ENCODE peak calls at places on chromosomes 13 and 19, in four cellular contexts. D is H9, M is HS-27A, Z is iPS-NIHi11. L is an unnamed sample.

GRCh38 chr13:102128216-102128800 is 273.5 kb downstream of the FGF14 start:
- DNase-seq in D (no peak), Z (no peak), M (no peak), L (no peak)

GRCh38 chr19:54684537-54684936 is 21.8 kb downstream of the LILRB4 start:
- DNase-seq in Z (peak), M (peak), D (no peak), L (no peak)

GRCh38 chr19:42473686-42474085 is 30.9 kb upstream of the CXCL17 start:
- DNase-seq in Z (peak), M (no peak), D (peak), L (peak)

GRCh38 chr13:74929436-74929835 is 552.5 kb downstream of the TBC1D4 start:
- DNase-seq in M (no peak), D (no peak), Z (no peak), L (no peak)

GRCh38 chr19:41886761-41887710 is 4.1 kb downstream of the ARHGEF1 start:
- DNase-seq in Z (no peak), D (no peak), M (no peak), L (no peak)

GRCh38 chr19:49106648-49107135 is 7.5 kb upstream of the LIN7B start:
- DNase-seq in D (peak), M (no peak), Z (peak), L (peak)

GRCh38 chr19:18418725-18419194 is 438 bp upstream of the SSBP4 start:
- DNase-seq in D (no peak), M (no peak), Z (no peak), L (no peak)

GRCh38 chr19:40208602-40209001 is 9.6 kb downstream of the TTC9B start:
- DNase-seq in M (no peak), Z (no peak), D (no peak), L (no peak)

GRCh38 chr19:18399008-18399407 is 1.6 kb upstream of the LRRC25 start:
- DNase-seq in D (no peak), M (no peak), Z (no peak), L (no peak)

GRCh38 chr13:98976338-98976737 is 1.5 kb downstream of the DOCK9 start:
- DNase-seq in Z (no peak), M (no peak), D (no peak), L (no peak)

GRCh38 chr13:60397693-60398437 is 845 bp downstream of the TDRD3 start:
- DNase-seq in M (peak), D (peak), Z (no peak), L (no peak)

GRCh38 chr13:40190656-40191100 is 475.8 kb downstream of the FOXO1 start:
- DNase-seq in D (no peak), Z (no peak), M (no peak), L (no peak)

GRCh38 chr19:56712609-56713008 is 41.1 kb upstream of the ZNF835 start:
- DNase-seq in D (no peak), Z (no peak), M (no peak), L (no peak)

GRCh38 chr13:59906413-59907027 is 257.2 kb downstream of the DIAPH3 start:
- DNase-seq in D (no peak), Z (peak), M (no peak), L (peak)

GRCh38 chr13:19321222-19321621 is 139.6 kb upstream of the TUBA3C start:
- DNase-seq in M (no peak), Z (no peak), D (no peak), L (no peak)

GRCh38 chr13:30869491-30869890 is 36.6 kb upstream of the MEDAG start:
- DNase-seq in Z (no peak), D (no peak), M (no peak), L (no peak)

GRCh38 chr13:95245072-95245471 is 56.2 kb downstream of the ABCC4 start:
- DNase-seq in M (no peak), Z (no peak), D (no peak), L (no peak)

GRCh38 chr19:1169921-1170885 is 3.9 kb downstream of the SBNO2 start:
- DNase-seq in Z (peak), M (no peak), D (no peak), L (no peak)

GRCh38 chr13:43908156-43909126 is 28.7 kb downstream of the LACC1 start:
- DNase-seq in Z (no peak), D (no peak), M (peak), L (peak)

GRCh38 chr13:60335531-60335930 is 61.5 kb upstream of the TDRD3 start:
- DNase-seq in M (no peak), Z (no peak), D (no peak), L (no peak)

GRCh38 chr13:51935326-51936171 is 73.8 kb downstream of the CCDC70 start:
- DNase-seq in M (no peak), Z (peak), D (peak), L (peak)

GRCh38 chr13:27427663-27428062 is 3.2 kb downstream of the GTF3A start:
- DNase-seq in M (no peak), D (no peak), Z (no peak), L (no peak)

GRCh38 chr13:21043898-21044297 is 17.5 kb downstream of the LATS2 start:
- DNase-seq in D (no peak), Z (no peak), M (no peak), L (no peak)

GRCh38 chr13:82165396-82166174 is 1716.7 kb downstream of the SLITRK1 start:
- DNase-seq in D (no peak), Z (no peak), M (no peak), L (peak)

GRCh38 chr19:33407140-33407551 is 33.6 kb downstream of the CEBPG start:
- DNase-seq in D (no peak), Z (no peak), M (no peak), L (no peak)

GRCh38 chr13:25738342-25738771 is 313.5 kb downstream of the SHISA2 start:
- DNase-seq in M (no peak), D (no peak), Z (no peak), L (no peak)

GRCh38 chr19:34588249-34588648 is 88.7 kb downstream of the SCGB2B2 start:
- DNase-seq in M (no peak), Z (no peak), D (no peak), L (no peak)

GRCh38 chr13:27481766-27482165 is 31.4 kb upstream of the MTIF3 start:
- DNase-seq in M (no peak), Z (peak), D (peak), L (peak)

GRCh38 chr13:102878491-102878890 is 32.7 kb downstream of the ERCC5 start:
- DNase-seq in M (no peak), Z (no peak), D (no peak), L (no peak)

GRCh38 chr13:98214707-98215106 is 37.6 kb upstream of the RNF113B start:
- DNase-seq in D (no peak), Z (peak), M (no peak), L (no peak)

GRCh38 chr19:7013678-7014077 is 7.6 kb downstream of the MBD3L2B start:
- DNase-seq in M (no peak), Z (no peak), D (no peak), L (no peak)

GRCh38 chr13:42497798-42498197 is 76.2 kb upstream of the TNFSF11 start:
- DNase-seq in D (no peak), M (no peak), Z (no peak), L (no peak)

GRCh38 chr19:45382426-45382825 is 12.1 kb upstream of the ERCC2 start:
- DNase-seq in D (no peak), Z (no peak), M (no peak), L (peak)

GRCh38 chr19:7862413-7862951 is 11.7 kb downstream of the PRR36 start:
- DNase-seq in D (peak), Z (peak), M (no peak), L (peak)

GRCh38 chr19:8396563-8397203 is 6.5 kb downstream of the RAB11B start:
- DNase-seq in Z (peak), M (no peak), D (peak), L (peak)

GRCh38 chr13:101211261-101211660 is 205.0 kb downstream of the NALCN start:
- DNase-seq in D (no peak), Z (no peak), M (peak), L (no peak)